ENCODE peak calls at places on chromosomes 3 and 15, in ten cellular contexts. One of them, this sample, is unnamed.

GRCh38 chr3:174125267-174125844 is 727.8 kb downstream of the NLGN1 start:
- DNase-seq in CD4-positive, alpha-beta T cell: no peak
- DNase-seq in endodermal cell: peak; percentile 66
- DNase-seq in bronchial epithelial cell: peak; percentile 40
- DNase-seq in glutamatergic neuron: no peak
- DNase-seq in Peyer's patch: no peak
- DNase-seq in HFFc6: peak; percentile 43
- DNase-seq in epithelial cell of esophagus: peak; percentile 44
- DNase-seq in astrocyte of the spinal cord: peak; percentile 50
- DNase-seq in AG04450: peak; percentile 15
- DNase-seq in this sample: peak; percentile 6

GRCh38 chr3:58535531-58536500 is 1.2 kb downstream of the ACOX2 start:
- DNase-seq in CD4-positive, alpha-beta T cell: no peak
- DNase-seq in endodermal cell: peak; percentile 63
- DNase-seq in bronchial epithelial cell: peak; percentile 34
- DNase-seq in glutamatergic neuron: no peak
- DNase-seq in Peyer's patch: no peak
- DNase-seq in HFFc6: no peak
- DNase-seq in epithelial cell of esophagus: no peak
- DNase-seq in astrocyte of the spinal cord: no peak
- DNase-seq in AG04450: no peak
- DNase-seq in this sample: no peak

GRCh38 chr3:103083848-103084631 is 649.2 kb downstream of the ZPLD1 start:
- DNase-seq in CD4-positive, alpha-beta T cell: no peak
- DNase-seq in endodermal cell: no peak
- DNase-seq in bronchial epithelial cell: no peak
- DNase-seq in glutamatergic neuron: no peak
- DNase-seq in Peyer's patch: no peak
- DNase-seq in HFFc6: no peak
- DNase-seq in epithelial cell of esophagus: no peak
- DNase-seq in astrocyte of the spinal cord: no peak
- DNase-seq in AG04450: no peak
- DNase-seq in this sample: no peak

GRCh38 chr3:184261270-184262165 is at the start of gene CAMK2N2:
- DNase-seq in CD4-positive, alpha-beta T cell: peak; percentile 38
- DNase-seq in endodermal cell: peak; percentile 95
- DNase-seq in bronchial epithelial cell: no peak
- DNase-seq in glutamatergic neuron: peak; percentile 87
- DNase-seq in Peyer's patch: peak; percentile 22
- DNase-seq in HFFc6: peak; percentile 20
- DNase-seq in epithelial cell of esophagus: peak; percentile 61
- DNase-seq in astrocyte of the spinal cord: peak; percentile 22
- DNase-seq in AG04450: no peak
- DNase-seq in this sample: peak; percentile 58

GRCh38 chr3:157572559-157573270 is 69.5 kb upstream of the VEPH1 start:
- DNase-seq in CD4-positive, alpha-beta T cell: no peak
- DNase-seq in endodermal cell: peak; percentile 76
- DNase-seq in bronchial epithelial cell: peak; percentile 53
- DNase-seq in glutamatergic neuron: no peak
- DNase-seq in Peyer's patch: no peak
- DNase-seq in HFFc6: peak; percentile 61
- DNase-seq in epithelial cell of esophagus: peak; percentile 68
- DNase-seq in astrocyte of the spinal cord: peak; percentile 66
- DNase-seq in AG04450: no peak
- DNase-seq in this sample: peak; percentile 49

GRCh38 chr3:88031543-88032148 is 27.2 kb downstream of the CGGBP1 start:
- DNase-seq in CD4-positive, alpha-beta T cell: peak; percentile 9
- DNase-seq in endodermal cell: no peak
- DNase-seq in bronchial epithelial cell: peak; percentile 34
- DNase-seq in glutamatergic neuron: no peak
- DNase-seq in Peyer's patch: no peak
- DNase-seq in HFFc6: no peak
- DNase-seq in epithelial cell of esophagus: peak; percentile 22
- DNase-seq in astrocyte of the spinal cord: peak; percentile 63
- DNase-seq in AG04450: no peak
- DNase-seq in this sample: no peak

GRCh38 chr3:115494826-115495225 is 128.5 kb upstream of the GAP43 start:
- DNase-seq in CD4-positive, alpha-beta T cell: no peak
- DNase-seq in endodermal cell: no peak
- DNase-seq in bronchial epithelial cell: no peak
- DNase-seq in glutamatergic neuron: no peak
- DNase-seq in Peyer's patch: no peak
- DNase-seq in HFFc6: no peak
- DNase-seq in epithelial cell of esophagus: no peak
- DNase-seq in astrocyte of the spinal cord: no peak
- DNase-seq in AG04450: no peak
- DNase-seq in this sample: no peak

GRCh38 chr3:10505050-10505790 is at the start of gene ATP2B2:
- DNase-seq in CD4-positive, alpha-beta T cell: peak; percentile 7
- DNase-seq in endodermal cell: peak; percentile 83
- DNase-seq in bronchial epithelial cell: no peak
- DNase-seq in glutamatergic neuron: peak; percentile 68
- DNase-seq in Peyer's patch: no peak
- DNase-seq in HFFc6: no peak
- DNase-seq in epithelial cell of esophagus: no peak
- DNase-seq in astrocyte of the spinal cord: peak; percentile 1
- DNase-seq in AG04450: no peak
- DNase-seq in this sample: peak; percentile 17

GRCh38 chr15:47812436-47813109 is 95.3 kb downstream of the SEMA6D start:
- DNase-seq in CD4-positive, alpha-beta T cell: no peak
- DNase-seq in endodermal cell: no peak
- DNase-seq in bronchial epithelial cell: peak; percentile 95
- DNase-seq in glutamatergic neuron: no peak
- DNase-seq in Peyer's patch: peak; percentile 19
- DNase-seq in HFFc6: no peak
- DNase-seq in epithelial cell of esophagus: peak; percentile 93
- DNase-seq in astrocyte of the spinal cord: peak; percentile 26
- DNase-seq in AG04450: no peak
- DNase-seq in this sample: no peak

GRCh38 chr15:43998607-43999006 is 171.8 kb downstream of the WDR76 start:
- DNase-seq in CD4-positive, alpha-beta T cell: no peak
- DNase-seq in endodermal cell: no peak
- DNase-seq in bronchial epithelial cell: peak; percentile 32
- DNase-seq in glutamatergic neuron: no peak
- DNase-seq in Peyer's patch: no peak
- DNase-seq in HFFc6: no peak
- DNase-seq in epithelial cell of esophagus: peak; percentile 43
- DNase-seq in astrocyte of the spinal cord: peak; percentile 56
- DNase-seq in AG04450: peak; percentile 29
- DNase-seq in this sample: no peak

GRCh38 chr15:39918688-39919385 is 1.2 kb downstream of the GPR176 start:
- DNase-seq in CD4-positive, alpha-beta T cell: no peak
- DNase-seq in endodermal cell: no peak
- DNase-seq in bronchial epithelial cell: peak; percentile 72
- DNase-seq in glutamatergic neuron: no peak
- DNase-seq in Peyer's patch: no peak
- DNase-seq in HFFc6: peak; percentile 95
- DNase-seq in epithelial cell of esophagus: peak; percentile 54
- DNase-seq in astrocyte of the spinal cord: peak; percentile 85
- DNase-seq in AG04450: no peak
- DNase-seq in this sample: no peak

GRCh38 chr15:39919396-39919739 is 698 bp downstream of the GPR176 start:
- DNase-seq in CD4-positive, alpha-beta T cell: no peak
- DNase-seq in endodermal cell: no peak
- DNase-seq in bronchial epithelial cell: no peak
- DNase-seq in glutamatergic neuron: no peak
- DNase-seq in Peyer's patch: no peak
- DNase-seq in HFFc6: no peak
- DNase-seq in epithelial cell of esophagus: no peak
- DNase-seq in astrocyte of the spinal cord: no peak
- DNase-seq in AG04450: no peak
- DNase-seq in this sample: peak; percentile 14

GRCh38 chr15:39921274-39921638 is 1.2 kb upstream of the GPR176 start:
- DNase-seq in CD4-positive, alpha-beta T cell: no peak
- DNase-seq in endodermal cell: no peak
- DNase-seq in bronchial epithelial cell: no peak
- DNase-seq in glutamatergic neuron: no peak
- DNase-seq in Peyer's patch: no peak
- DNase-seq in HFFc6: no peak
- DNase-seq in epithelial cell of esophagus: no peak
- DNase-seq in astrocyte of the spinal cord: no peak
- DNase-seq in AG04450: no peak
- DNase-seq in this sample: no peak

GRCh38 chr15:39920510-39921273 is 626 bp upstream of the GPR176 start:
- DNase-seq in CD4-positive, alpha-beta T cell: peak; percentile 64
- DNase-seq in endodermal cell: peak; percentile 86
- DNase-seq in bronchial epithelial cell: peak; percentile 49
- DNase-seq in glutamatergic neuron: peak; percentile 79
- DNase-seq in Peyer's patch: peak; percentile 72
- DNase-seq in HFFc6: peak; percentile 73
- DNase-seq in epithelial cell of esophagus: peak; percentile 80
- DNase-seq in astrocyte of the spinal cord: peak; percentile 77
- DNase-seq in AG04450: no peak
- DNase-seq in this sample: peak; percentile 67

GRCh38 chr15:39919740-39920509 is at the start of gene GPR176:
- DNase-seq in CD4-positive, alpha-beta T cell: peak; percentile 9
- DNase-seq in endodermal cell: peak; percentile 84
- DNase-seq in bronchial epithelial cell: no peak
- DNase-seq in glutamatergic neuron: peak; percentile 64
- DNase-seq in Peyer's patch: no peak
- DNase-seq in HFFc6: peak; percentile 82
- DNase-seq in epithelial cell of esophagus: peak; percentile 61
- DNase-seq in astrocyte of the spinal cord: peak; percentile 88
- DNase-seq in AG04450: no peak
- DNase-seq in this sample: peak; percentile 28
- TF ChIP-seq CTCF in CD4-positive, alpha-beta T cell: no peak
- TF ChIP-seq CTCF in endodermal cell: no peak
- TF ChIP-seq CTCF in bronchial epithelial cell: no peak
- TF ChIP-seq CTCF in glutamatergic neuron: no peak
- TF ChIP-seq CTCF in Peyer's patch: no peak
- TF ChIP-seq CTCF in HFFc6: no peak
- TF ChIP-seq CTCF in epithelial cell of esophagus: no peak
- TF ChIP-seq CTCF in astrocyte of the spinal cord: peak; percentile 14
- TF ChIP-seq CTCF in AG04450: peak; percentile 12
- TF ChIP-seq CTCF in this sample: no peak

DNA sequence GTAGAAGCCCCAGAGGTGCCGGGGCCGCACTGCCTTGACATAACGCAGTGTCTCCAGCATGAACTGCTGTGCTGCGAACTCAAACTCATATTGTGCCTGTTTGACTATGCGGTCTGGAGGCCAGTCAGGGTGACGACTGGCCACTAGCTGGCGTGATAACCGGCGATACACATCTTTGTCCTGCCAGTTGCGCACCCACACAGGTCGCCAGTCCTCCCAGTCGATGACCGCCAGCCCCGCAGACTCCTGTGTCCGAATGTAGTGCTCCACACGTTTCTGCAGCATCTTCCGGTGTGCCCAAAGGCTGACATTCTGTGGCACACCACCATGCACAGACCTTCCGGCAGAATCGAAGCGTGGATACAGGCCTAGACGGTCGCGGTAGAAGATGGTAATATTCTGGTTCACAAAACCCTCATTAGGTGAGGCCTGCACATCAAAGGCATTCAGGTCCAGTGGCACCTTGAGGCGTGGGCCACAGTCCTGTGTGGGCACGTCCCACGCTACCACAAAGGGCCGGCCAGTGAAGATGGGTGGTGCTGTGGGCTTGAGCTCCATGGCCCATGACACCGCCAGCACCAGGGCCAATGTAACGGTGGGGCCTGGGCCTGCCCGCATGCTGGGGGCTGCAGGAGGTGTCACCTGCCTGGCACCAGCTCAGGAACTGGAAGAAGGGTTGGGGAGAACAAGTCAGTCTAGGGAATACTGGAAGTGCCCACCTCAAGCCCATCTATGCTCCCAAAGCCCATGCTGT is 2.5 kb downstream of the HYAL2 start:
- DNase-seq in CD4-positive, alpha-beta T cell: no peak
- DNase-seq in endodermal cell: peak; percentile 45
- DNase-seq in bronchial epithelial cell: no peak
- DNase-seq in glutamatergic neuron: no peak
- DNase-seq in Peyer's patch: no peak
- DNase-seq in HFFc6: no peak
- DNase-seq in epithelial cell of esophagus: no peak
- DNase-seq in astrocyte of the spinal cord: no peak
- DNase-seq in AG04450: no peak
- DNase-seq in this sample: no peak
- TF ChIP-seq CTCF in CD4-positive, alpha-beta T cell: no peak
- TF ChIP-seq CTCF in endodermal cell: no peak
- TF ChIP-seq CTCF in bronchial epithelial cell: no peak
- TF ChIP-seq CTCF in glutamatergic neuron: no peak
- TF ChIP-seq CTCF in Peyer's patch: no peak
- TF ChIP-seq CTCF in HFFc6: peak; percentile 36
- TF ChIP-seq CTCF in epithelial cell of esophagus: no peak
- TF ChIP-seq CTCF in astrocyte of the spinal cord: no peak
- TF ChIP-seq CTCF in AG04450: no peak
- TF ChIP-seq CTCF in this sample: no peak

GRCh38 chr3:191809326-191809949 is 348.5 kb downstream of the PYDC2 start:
- DNase-seq in CD4-positive, alpha-beta T cell: no peak
- DNase-seq in endodermal cell: peak; percentile 56
- DNase-seq in bronchial epithelial cell: no peak
- DNase-seq in glutamatergic neuron: no peak
- DNase-seq in Peyer's patch: no peak
- DNase-seq in HFFc6: no peak
- DNase-seq in epithelial cell of esophagus: peak; percentile 16
- DNase-seq in astrocyte of the spinal cord: no peak
- DNase-seq in AG04450: no peak
- DNase-seq in this sample: no peak

DNA sequence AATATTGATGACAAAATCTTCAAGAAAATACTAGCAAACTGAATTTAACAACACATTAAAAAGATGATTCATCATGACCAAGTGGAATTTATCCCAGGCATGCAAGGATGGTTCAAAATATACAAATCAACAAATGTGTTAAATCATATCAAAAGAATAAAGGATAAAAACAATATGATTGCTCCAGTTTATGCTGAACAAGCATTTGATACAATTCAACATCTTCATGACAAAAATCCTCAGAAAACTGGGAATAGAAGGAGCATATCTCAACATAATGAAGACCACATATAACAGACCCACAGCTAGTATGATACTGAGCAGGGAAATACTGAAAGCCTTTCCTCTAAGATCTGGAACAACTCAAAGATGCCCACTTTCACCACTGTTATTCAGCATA is 352.3 kb downstream of the PYDC2 start:
- DNase-seq in CD4-positive, alpha-beta T cell: no peak
- DNase-seq in endodermal cell: no peak
- DNase-seq in bronchial epithelial cell: no peak
- DNase-seq in glutamatergic neuron: no peak
- DNase-seq in Peyer's patch: no peak
- DNase-seq in HFFc6: no peak
- DNase-seq in epithelial cell of esophagus: no peak
- DNase-seq in astrocyte of the spinal cord: no peak
- DNase-seq in AG04450: no peak
- DNase-seq in this sample: no peak
- TF ChIP-seq CTCF in CD4-positive, alpha-beta T cell: no peak
- TF ChIP-seq CTCF in endodermal cell: no peak
- TF ChIP-seq CTCF in bronchial epithelial cell: no peak
- TF ChIP-seq CTCF in glutamatergic neuron: no peak
- TF ChIP-seq CTCF in Peyer's patch: no peak
- TF ChIP-seq CTCF in HFFc6: no peak
- TF ChIP-seq CTCF in epithelial cell of esophagus: no peak
- TF ChIP-seq CTCF in astrocyte of the spinal cord: no peak
- TF ChIP-seq CTCF in AG04450: no peak
- TF ChIP-seq CTCF in this sample: no peak

GRCh38 chr15:76647612-76648011 is 257.5 kb downstream of the SCAPER start:
- DNase-seq in CD4-positive, alpha-beta T cell: no peak
- DNase-seq in endodermal cell: no peak
- DNase-seq in bronchial epithelial cell: no peak
- DNase-seq in glutamatergic neuron: no peak
- DNase-seq in Peyer's patch: no peak
- DNase-seq in HFFc6: no peak
- DNase-seq in epithelial cell of esophagus: no peak
- DNase-seq in astrocyte of the spinal cord: no peak
- DNase-seq in AG04450: no peak
- DNase-seq in this sample: no peak

GRCh38 chr15:76642671-76643070 is 262.5 kb downstream of the SCAPER start:
- DNase-seq in CD4-positive, alpha-beta T cell: no peak
- DNase-seq in endodermal cell: no peak
- DNase-seq in bronchial epithelial cell: peak; percentile 5
- DNase-seq in glutamatergic neuron: no peak
- DNase-seq in Peyer's patch: no peak
- DNase-seq in HFFc6: no peak
- DNase-seq in epithelial cell of esophagus: no peak
- DNase-seq in astrocyte of the spinal cord: no peak
- DNase-seq in AG04450: no peak
- DNase-seq in this sample: no peak
- TF ChIP-seq CTCF in CD4-positive, alpha-beta T cell: peak; percentile 29
- TF ChIP-seq CTCF in endodermal cell: peak; percentile 63
- TF ChIP-seq CTCF in bronchial epithelial cell: no peak
- TF ChIP-seq CTCF in glutamatergic neuron: peak; percentile 54
- TF ChIP-seq CTCF in Peyer's patch: peak; percentile 23
- TF ChIP-seq CTCF in HFFc6: peak; percentile 74
- TF ChIP-seq CTCF in epithelial cell of esophagus: peak; percentile 23
- TF ChIP-seq CTCF in astrocyte of the spinal cord: peak; percentile 22
- TF ChIP-seq CTCF in AG04450: peak; percentile 26
- TF ChIP-seq CTCF in this sample: peak; percentile 45

This sample was measured in neural crest cell.